ENCODE peak calls at places on chromosomes 3 and 15, in nine cellular contexts. One of them, this sample, is unnamed. For H3K36me3 and H3K9me3, the result is how much of the 10 kb centered on the place peaks cover.

GRCh38 chr3:112740800-112741199 is 99.9 kb upstream of the CCDC80 start:
- DNase-seq in CD4-positive, alpha-beta memory T cell: peak
- DNase-seq in SK-N-SH: no peak
- DNase-seq in esophagus squamous epithelium: no peak
- DNase-seq in adipocyte: no peak
- DNase-seq in thyroid gland: no peak
- DNase-seq in heart right ventricle: no peak
- DNase-seq in trophoblast cell: no peak
- DNase-seq in GM23248: no peak
- DNase-seq in this sample: no peak

GRCh38 chr15:92226020-92226612 is 167.6 kb upstream of the ST8SIA2 start:
- DNase-seq in CD4-positive, alpha-beta memory T cell: no peak
- DNase-seq in SK-N-SH: peak
- DNase-seq in esophagus squamous epithelium: no peak
- DNase-seq in adipocyte: peak
- DNase-seq in thyroid gland: no peak
- DNase-seq in heart right ventricle: no peak
- DNase-seq in trophoblast cell: no peak
- DNase-seq in GM23248: peak
- DNase-seq in this sample: no peak

GRCh38 chr15:51736646-51737537 is 563 bp downstream of the LYSMD2 start:
- DNase-seq in CD4-positive, alpha-beta memory T cell: peak
- DNase-seq in SK-N-SH: peak
- DNase-seq in esophagus squamous epithelium: no peak
- DNase-seq in adipocyte: peak
- DNase-seq in thyroid gland: peak
- DNase-seq in heart right ventricle: peak
- DNase-seq in trophoblast cell: peak
- DNase-seq in GM23248: peak
- DNase-seq in this sample: peak

GRCh38 chr3:51706788-51707731 is at the start of gene GRM2:
- DNase-seq in CD4-positive, alpha-beta memory T cell: no peak
- DNase-seq in SK-N-SH: peak
- DNase-seq in esophagus squamous epithelium: no peak
- DNase-seq in adipocyte: peak
- DNase-seq in thyroid gland: peak
- DNase-seq in heart right ventricle: peak
- DNase-seq in trophoblast cell: peak
- DNase-seq in GM23248: peak
- DNase-seq in this sample: peak

GRCh38 chr15:77621847-77622211 is 10.9 kb downstream of the LINGO1 start:
- DNase-seq in CD4-positive, alpha-beta memory T cell: no peak
- DNase-seq in SK-N-SH: no peak
- DNase-seq in esophagus squamous epithelium: no peak
- DNase-seq in adipocyte: no peak
- DNase-seq in thyroid gland: no peak
- DNase-seq in heart right ventricle: no peak
- DNase-seq in trophoblast cell: no peak
- DNase-seq in GM23248: no peak
- DNase-seq in this sample: no peak

GRCh38 chr3:175477651-175478224 is 618.6 kb downstream of the NAALADL2 start:
- DNase-seq in CD4-positive, alpha-beta memory T cell: no peak
- DNase-seq in SK-N-SH: no peak
- DNase-seq in esophagus squamous epithelium: no peak
- DNase-seq in adipocyte: no peak
- DNase-seq in thyroid gland: no peak
- DNase-seq in heart right ventricle: no peak
- DNase-seq in trophoblast cell: no peak
- DNase-seq in GM23248: no peak
- DNase-seq in this sample: no peak

GRCh38 chr3:131221731-131222130 is 159.8 kb upstream of the NUDT16 start:
- DNase-seq in CD4-positive, alpha-beta memory T cell: no peak
- DNase-seq in SK-N-SH: no peak
- DNase-seq in esophagus squamous epithelium: no peak
- DNase-seq in adipocyte: peak
- DNase-seq in thyroid gland: no peak
- DNase-seq in heart right ventricle: no peak
- DNase-seq in trophoblast cell: peak
- DNase-seq in GM23248: peak
- DNase-seq in this sample: no peak

GRCh38 chr3:188338081-188338480 is 184.1 kb downstream of the LPP start:
- DNase-seq in CD4-positive, alpha-beta memory T cell: no peak
- DNase-seq in SK-N-SH: no peak
- DNase-seq in esophagus squamous epithelium: no peak
- DNase-seq in adipocyte: peak
- DNase-seq in thyroid gland: no peak
- DNase-seq in heart right ventricle: no peak
- DNase-seq in trophoblast cell: no peak
- DNase-seq in GM23248: peak
- DNase-seq in this sample: no peak

GRCh38 chr15:101481917-101482525 is 7.5 kb downstream of the PCSK6 start:
- DNase-seq in CD4-positive, alpha-beta memory T cell: no peak
- DNase-seq in SK-N-SH: no peak
- DNase-seq in esophagus squamous epithelium: no peak
- DNase-seq in adipocyte: no peak
- DNase-seq in thyroid gland: no peak
- DNase-seq in heart right ventricle: no peak
- DNase-seq in trophoblast cell: peak
- DNase-seq in GM23248: no peak
- DNase-seq in this sample: no peak

GRCh38 chr15:32998182-32998581 is 196.3 kb downstream of the FMN1 start:
- DNase-seq in CD4-positive, alpha-beta memory T cell: no peak
- DNase-seq in SK-N-SH: no peak
- DNase-seq in esophagus squamous epithelium: no peak
- DNase-seq in adipocyte: no peak
- DNase-seq in thyroid gland: no peak
- DNase-seq in heart right ventricle: no peak
- DNase-seq in trophoblast cell: no peak
- DNase-seq in GM23248: no peak
- DNase-seq in this sample: no peak

GRCh38 chr3:50345586-50345985 is at the start of gene ZMYND10:
- DNase-seq in CD4-positive, alpha-beta memory T cell: peak
- DNase-seq in SK-N-SH: no peak
- DNase-seq in esophagus squamous epithelium: no peak
- DNase-seq in adipocyte: peak
- DNase-seq in thyroid gland: peak
- DNase-seq in heart right ventricle: peak
- DNase-seq in trophoblast cell: peak
- DNase-seq in GM23248: peak
- DNase-seq in this sample: no peak

GRCh38 chr3:108227131-108227530 is 4.9 kb upstream of the IFT57 start:
- DNase-seq in CD4-positive, alpha-beta memory T cell: no peak
- DNase-seq in SK-N-SH: no peak
- DNase-seq in esophagus squamous epithelium: no peak
- DNase-seq in adipocyte: no peak
- DNase-seq in thyroid gland: no peak
- DNase-seq in heart right ventricle: no peak
- DNase-seq in trophoblast cell: no peak
- DNase-seq in GM23248: no peak
- DNase-seq in this sample: no peak

DNA sequence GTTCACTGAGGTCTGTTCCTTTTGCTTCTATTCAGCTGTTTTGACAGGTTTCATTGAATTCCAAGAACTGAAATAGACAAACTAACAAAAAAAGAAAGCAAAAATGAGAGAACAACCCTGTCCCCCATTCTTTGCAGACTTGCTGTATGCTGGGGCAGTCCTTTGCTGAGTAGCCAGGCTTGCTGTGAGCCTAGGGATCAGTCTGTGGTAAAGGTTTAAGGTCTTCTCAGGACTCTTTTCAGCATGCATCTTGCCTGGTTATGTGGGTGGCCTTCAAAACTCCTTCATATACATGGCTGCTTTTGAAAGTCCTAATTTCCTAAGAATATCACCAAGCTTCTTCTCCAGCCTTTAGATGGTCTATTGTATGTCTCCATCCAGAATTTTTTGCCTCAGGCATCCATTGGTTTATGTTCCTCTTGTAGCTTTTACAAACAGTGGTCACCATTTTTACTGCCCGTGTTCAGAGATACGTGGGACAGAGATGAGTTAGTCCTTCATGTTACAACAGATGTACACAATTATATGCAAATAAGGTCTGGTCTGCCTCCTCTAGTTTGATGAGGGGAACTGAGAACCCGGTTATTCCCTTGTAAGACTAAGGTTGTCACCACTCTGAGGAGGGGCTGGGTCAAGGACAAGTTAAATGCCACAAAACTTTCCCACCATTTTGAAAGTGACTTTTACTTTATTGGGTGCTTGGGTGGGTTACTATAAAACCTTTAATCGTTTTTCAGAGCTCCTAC is 41.4 kb downstream of the SACM1L start:
- DNase-seq in CD4-positive, alpha-beta memory T cell: no peak
- DNase-seq in SK-N-SH: no peak
- DNase-seq in esophagus squamous epithelium: no peak
- DNase-seq in adipocyte: no peak
- DNase-seq in thyroid gland: no peak
- DNase-seq in heart right ventricle: no peak
- DNase-seq in trophoblast cell: no peak
- DNase-seq in GM23248: no peak
- DNase-seq in this sample: no peak
- H3K36me3 ChIP-seq in CD4-positive, alpha-beta memory T cell: under half
- H3K36me3 ChIP-seq in SK-N-SH: half or more
- H3K36me3 ChIP-seq in esophagus squamous epithelium: under half
- H3K36me3 ChIP-seq in adipocyte: half or more
- H3K36me3 ChIP-seq in thyroid gland: under half
- H3K36me3 ChIP-seq in heart right ventricle: half or more
- H3K36me3 ChIP-seq in trophoblast cell: under half
- H3K36me3 ChIP-seq in GM23248: under half
- H3K36me3 ChIP-seq in this sample: half or more

DNA sequence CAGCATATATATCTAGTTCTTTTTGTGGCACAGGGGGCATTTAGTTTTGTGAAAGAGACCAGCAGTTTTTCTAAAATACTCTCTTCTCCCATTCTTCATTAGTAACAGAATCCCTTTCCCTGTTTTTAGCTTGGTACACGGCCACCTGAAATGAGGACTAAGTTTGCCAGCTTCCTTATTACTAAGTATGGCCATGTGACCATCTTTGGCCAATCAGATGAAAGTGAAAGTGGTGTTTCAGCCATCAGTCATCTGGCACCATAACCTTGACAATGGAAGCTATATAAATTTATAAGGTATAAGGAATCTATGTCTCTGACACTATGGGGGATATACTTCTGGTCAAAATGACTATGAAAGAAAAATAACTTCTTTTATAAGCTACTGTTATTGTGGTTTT is 570.4 kb downstream of the AGBL1 start:
- DNase-seq in CD4-positive, alpha-beta memory T cell: no peak
- DNase-seq in SK-N-SH: no peak
- DNase-seq in esophagus squamous epithelium: no peak
- DNase-seq in adipocyte: no peak
- DNase-seq in thyroid gland: no peak
- DNase-seq in heart right ventricle: no peak
- DNase-seq in trophoblast cell: no peak
- DNase-seq in GM23248: peak
- DNase-seq in this sample: no peak
- H3K9me3 ChIP-seq in CD4-positive, alpha-beta memory T cell: under half
- H3K9me3 ChIP-seq in SK-N-SH: under half
- H3K9me3 ChIP-seq in esophagus squamous epithelium: under half
- H3K9me3 ChIP-seq in adipocyte: under half
- H3K9me3 ChIP-seq in thyroid gland: under half
- H3K9me3 ChIP-seq in heart right ventricle: under half
- H3K9me3 ChIP-seq in trophoblast cell: under half
- H3K9me3 ChIP-seq in GM23248: under half
- H3K9me3 ChIP-seq in this sample: under half

GRCh38 chr3:27426926-27427325 is 57.3 kb downstream of the SLC4A7 start:
- DNase-seq in CD4-positive, alpha-beta memory T cell: no peak
- DNase-seq in SK-N-SH: no peak
- DNase-seq in esophagus squamous epithelium: no peak
- DNase-seq in adipocyte: no peak
- DNase-seq in thyroid gland: no peak
- DNase-seq in heart right ventricle: no peak
- DNase-seq in trophoblast cell: no peak
- DNase-seq in GM23248: no peak
- DNase-seq in this sample: no peak

GRCh38 chr3:27425896-27426565 is 56.8 kb upstream of the NEK10 start:
- DNase-seq in CD4-positive, alpha-beta memory T cell: no peak
- DNase-seq in SK-N-SH: no peak
- DNase-seq in esophagus squamous epithelium: no peak
- DNase-seq in adipocyte: no peak
- DNase-seq in thyroid gland: no peak
- DNase-seq in heart right ventricle: no peak
- DNase-seq in trophoblast cell: no peak
- DNase-seq in GM23248: no peak
- DNase-seq in this sample: no peak

GRCh38 chr3:27428446-27428845 is 55.7 kb downstream of the SLC4A7 start:
- DNase-seq in CD4-positive, alpha-beta memory T cell: no peak
- DNase-seq in SK-N-SH: no peak
- DNase-seq in esophagus squamous epithelium: no peak
- DNase-seq in adipocyte: no peak
- DNase-seq in thyroid gland: no peak
- DNase-seq in heart right ventricle: no peak
- DNase-seq in trophoblast cell: no peak
- DNase-seq in GM23248: peak
- DNase-seq in this sample: no peak

GRCh38 chr3:27429909-27430308 is 54.3 kb downstream of the SLC4A7 start:
- DNase-seq in CD4-positive, alpha-beta memory T cell: no peak
- DNase-seq in SK-N-SH: no peak
- DNase-seq in esophagus squamous epithelium: no peak
- DNase-seq in adipocyte: no peak
- DNase-seq in thyroid gland: no peak
- DNase-seq in heart right ventricle: no peak
- DNase-seq in trophoblast cell: no peak
- DNase-seq in GM23248: no peak
- DNase-seq in this sample: no peak

GRCh38 chr3:27431116-27431515 is 53.1 kb downstream of the SLC4A7 start:
- DNase-seq in CD4-positive, alpha-beta memory T cell: no peak
- DNase-seq in SK-N-SH: no peak
- DNase-seq in esophagus squamous epithelium: no peak
- DNase-seq in adipocyte: peak
- DNase-seq in thyroid gland: peak
- DNase-seq in heart right ventricle: no peak
- DNase-seq in trophoblast cell: peak
- DNase-seq in GM23248: peak
- DNase-seq in this sample: no peak
- H3K36me3 ChIP-seq in CD4-positive, alpha-beta memory T cell: under half
- H3K36me3 ChIP-seq in SK-N-SH: half or more
- H3K36me3 ChIP-seq in esophagus squamous epithelium: under half
- H3K36me3 ChIP-seq in adipocyte: half or more
- H3K36me3 ChIP-seq in thyroid gland: under half
- H3K36me3 ChIP-seq in heart right ventricle: half or more
- H3K36me3 ChIP-seq in trophoblast cell: under half
- H3K36me3 ChIP-seq in GM23248: half or more
- H3K36me3 ChIP-seq in this sample: under half

GRCh38 chr3:118146658-118147375 is 887.8 kb downstream of the IGSF11 start:
- DNase-seq in CD4-positive, alpha-beta memory T cell: no peak
- DNase-seq in SK-N-SH: no peak
- DNase-seq in esophagus squamous epithelium: no peak
- DNase-seq in adipocyte: no peak
- DNase-seq in thyroid gland: no peak
- DNase-seq in heart right ventricle: no peak
- DNase-seq in trophoblast cell: no peak
- DNase-seq in GM23248: no peak
- DNase-seq in this sample: no peak

DNA sequence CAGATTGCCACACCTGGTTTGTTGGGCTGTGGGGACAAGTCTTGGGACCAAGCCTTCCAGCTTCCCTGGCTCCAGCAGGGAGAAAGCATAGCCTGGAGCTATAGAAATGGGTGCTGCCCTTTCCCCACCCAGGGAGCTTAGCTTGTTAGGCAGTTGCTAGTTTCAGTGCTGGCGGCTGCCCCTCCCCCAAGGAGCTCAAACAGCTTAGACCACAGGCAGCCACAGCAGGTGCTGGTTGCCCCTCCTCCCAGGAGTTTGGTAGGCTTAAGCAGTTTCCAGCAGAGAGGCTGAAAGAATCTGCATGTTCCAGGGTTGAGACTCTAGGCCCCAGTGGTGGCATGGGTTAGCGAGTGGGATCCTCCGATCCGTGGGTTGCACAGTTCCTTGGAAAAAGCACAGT is 889.7 kb downstream of the IGSF11 start:
- DNase-seq in CD4-positive, alpha-beta memory T cell: no peak
- DNase-seq in SK-N-SH: no peak
- DNase-seq in esophagus squamous epithelium: no peak
- DNase-seq in adipocyte: no peak
- DNase-seq in thyroid gland: no peak
- DNase-seq in heart right ventricle: no peak
- DNase-seq in trophoblast cell: no peak
- DNase-seq in GM23248: no peak
- DNase-seq in this sample: peak
- H3K9me3 ChIP-seq in CD4-positive, alpha-beta memory T cell: under half
- H3K9me3 ChIP-seq in SK-N-SH: under half
- H3K9me3 ChIP-seq in esophagus squamous epithelium: under half
- H3K9me3 ChIP-seq in adipocyte: under half
- H3K9me3 ChIP-seq in thyroid gland: under half
- H3K9me3 ChIP-seq in heart right ventricle: under half
- H3K9me3 ChIP-seq in trophoblast cell: under half
- H3K9me3 ChIP-seq in GM23248: under half
- H3K9me3 ChIP-seq in this sample: under half

This sample was measured in tibial artery.